ENCODE peak calls at places on chromosomes 4 and X, in nine cellular contexts. S is NCI-H1092 treated with DMSO at 0.1 percent for 48 hours, W is fibroblast of villous mesenchyme, P is OCI-LY7, I is memory B cell, D is HTR-8/SVneo, E is fibroblast of mammary gland, M is NCI-H345, R is SHP77 treated with DMSO at 0.1 percent for 48 hours. U is an unnamed sample.

GRCh38 chr4:169620846-169621228 is 459 bp downstream of the CLCN3 start:
- DNase-seq in S (peak), W (peak), P (peak), I (no peak), D (no peak), E (peak), M (peak), R (no peak), U (no peak)

GRCh38 chrX:63506320-63506719 is 155.2 kb upstream of the SPIN4 start:
- DNase-seq in S (peak), W (peak), P (peak), I (no peak), D (peak), E (peak), M (no peak), R (no peak), U (peak)

GRCh38 chr4:146342600-146343192 is 128.4 kb downstream of the REELD1 start:
- DNase-seq in S (peak), W (peak), P (peak), I (peak), D (no peak), E (peak), M (peak), R (peak), U (no peak)

GRCh38 chrX:45758319-45758718 is 557.6 kb upstream of the DIPK2B start:
- DNase-seq in S (no peak), W (peak), P (no peak), I (no peak), D (peak), E (peak), M (no peak), R (no peak), U (no peak)

GRCh38 chr4:100895572-100896197 is 377.9 kb upstream of the EMCN start:
- DNase-seq in S (no peak), W (peak), P (peak), I (no peak), D (no peak), E (peak), M (no peak), R (no peak), U (peak)

GRCh38 chrX:50718791-50719190 is 95.2 kb downstream of the SHROOM4 start:
- DNase-seq in S (no peak), W (no peak), P (no peak), I (no peak), D (no peak), E (no peak), M (no peak), R (no peak), U (no peak)

GRCh38 chr4:123397276-123398150 is 918 bp downstream of the SPRY1 start:
- DNase-seq in S (peak), W (peak), P (peak), I (peak), D (no peak), E (peak), M (peak), R (no peak), U (peak)

GRCh38 chrX:323721-324628 is 5.4 kb upstream of the GTPBP6 start:
- DNase-seq in S (no peak), W (peak), P (peak), I (no peak), D (no peak), E (peak), M (no peak), R (no peak), U (no peak)

GRCh38 chrX:130909469-130910136 is 6.6 kb upstream of the ENOX2 start:
- DNase-seq in S (no peak), W (no peak), P (no peak), I (no peak), D (no peak), E (peak), M (no peak), R (no peak), U (no peak)

GRCh38 chr4:137495578-137495977 is 36.7 kb downstream of the PCDH18 start:
- DNase-seq in S (no peak), W (no peak), P (no peak), I (no peak), D (no peak), E (no peak), M (no peak), R (no peak), U (no peak)

GRCh38 chr4:119841361-119841760 is 212.8 kb upstream of the PDE5A start:
- DNase-seq in S (no peak), W (no peak), P (no peak), I (no peak), D (no peak), E (no peak), M (no peak), R (no peak), U (peak)

GRCh38 chr4:187993827-187994226 is 1.7 kb upstream of the ZFP42 start:
- DNase-seq in S (no peak), W (peak), P (no peak), I (no peak), D (peak), E (peak), M (no peak), R (no peak), U (no peak)

GRCh38 chrX:39705299-39705698 is 392.5 kb downstream of the BCOR start:
- DNase-seq in S (peak), W (peak), P (no peak), I (no peak), D (peak), E (peak), M (no peak), R (peak), U (no peak)

GRCh38 chrX:78923198-78924015 is 21.8 kb upstream of the P2RY10 start:
- DNase-seq in S (no peak), W (no peak), P (no peak), I (no peak), D (no peak), E (peak), M (no peak), R (no peak), U (peak)

GRCh38 chrX:14529288-14529989 is at the start of gene GLRA2:
- DNase-seq in S (peak), W (peak), P (no peak), I (no peak), D (no peak), E (peak), M (peak), R (no peak), U (no peak)

GRCh38 chr4:52643846-52644245 is 15.3 kb downstream of the USP46 start:
- DNase-seq in S (peak), W (peak), P (no peak), I (no peak), D (no peak), E (peak), M (no peak), R (peak), U (no peak)